ENCODE peak calls at places on chromosomes 16 and 17, in seven cellular contexts. A is ovary, S is PC-3, F is AG04450, V is cardiac fibroblast, B is fibroblast of villous mesenchyme, X is BJ. W is an unnamed sample.

GRCh38 chr17:72219136-72219823 is 98.5 kb downstream of the SOX9 start:
- DNase-seq in B (no peak), V (no peak), X (no peak), F (no peak), S (no peak), A (no peak), W (no peak)

GRCh38 chr17:3738562-3739295 is 15.0 kb downstream of the HASPIN start:
- DNase-seq in F (no peak), B (no peak), V (no peak), S (peak; percentile 43), X (no peak), A (no peak), W (no peak)

GRCh38 chr16:14545346-14545884 is 84.6 kb downstream of the PARN start:
- DNase-seq in V (no peak), S (no peak), X (no peak), A (no peak), F (no peak), B (peak; percentile 65), W (no peak)

GRCh38 chr17:56359518-56359917 is 206.2 kb downstream of the ANKFN1 start:
- DNase-seq in X (no peak), V (no peak), B (no peak), F (no peak), S (no peak), A (no peak), W (no peak)

GRCh38 chr17:5557485-5557884 is 26.8 kb downstream of the NLRP1 start:
- DNase-seq in F (peak; percentile 7), B (peak; percentile 38), S (peak; percentile 46), X (peak; percentile 65), V (peak; percentile 51), A (no peak), W (peak; percentile 18)

GRCh38 chr16:30060354-30061194 is 5.0 kb upstream of the ALDOA start:
- DNase-seq in F (no peak), X (no peak), V (no peak), S (no peak), B (peak; percentile 37), A (no peak), W (no peak)

GRCh38 chr17:7886227-7887037 is 2.2 kb upstream of the CHD3 start:
- DNase-seq in B (peak; percentile 33), X (no peak), A (peak; percentile 55), S (peak; percentile 25), V (peak; percentile 28), F (no peak), W (no peak)

GRCh38 chr17:1714488-1714979 is 4.4 kb upstream of the TLCD2 start:
- DNase-seq in F (peak; percentile 96), B (peak; percentile 98), V (peak; percentile 99), A (peak; percentile 99), X (peak; percentile 91), S (peak; percentile 93), W (peak; percentile 96)

GRCh38 chr16:15052747-15053476 is 3.0 kb downstream of the NTAN1 start:
- DNase-seq in F (no peak), X (no peak), A (no peak), S (no peak), V (no peak), B (no peak), W (no peak)

GRCh38 chr16:88789593-88789992 is 4.6 kb upstream of the PIEZO1 start:
- DNase-seq in X (no peak), S (no peak), V (no peak), B (no peak), F (no peak), A (no peak), W (no peak)

GRCh38 chr16:84367750-84368320 is 503 bp upstream of the ATP2C2 start:
- DNase-seq in X (no peak), A (no peak), F (no peak), V (no peak), S (no peak), B (no peak), W (no peak)

GRCh38 chr17:82230627-82231311 is 1.9 kb downstream of the SLC16A3 start:
- DNase-seq in V (peak; percentile 95), S (peak; percentile 85), B (peak; percentile 91), X (no peak), A (peak; percentile 87), F (no peak), W (peak; percentile 54)

GRCh38 chr16:67560827-67561342 is 1.4 kb upstream of the CTCF start:
- DNase-seq in F (no peak), S (peak; percentile 17), V (no peak), X (no peak), B (no peak), A (no peak), W (no peak)

GRCh38 chr16:20899503-20900298 is 457 bp downstream of the DCUN1D3 start:
- DNase-seq in X (no peak), B (no peak), S (no peak), F (no peak), A (no peak), V (no peak), W (no peak)

GRCh38 chr17:14760719-14761425 is 460.0 kb downstream of the HS3ST3B1 start:
- DNase-seq in A (no peak), S (no peak), F (no peak), V (no peak), B (no peak), X (no peak), W (no peak)

GRCh38 chr17:69575346-69575761 is 160.9 kb downstream of the MAP2K6 start:
- DNase-seq in S (peak; percentile 97), B (peak; percentile 93), X (peak; percentile 62), F (peak; percentile 48), A (no peak), V (peak; percentile 86), W (peak; percentile 98)

GRCh38 chr17:37124825-37125181 is 176.0 kb downstream of the AATF start:
- DNase-seq in V (no peak), F (no peak), B (no peak), X (no peak), S (no peak), A (no peak), W (no peak)

DNA sequence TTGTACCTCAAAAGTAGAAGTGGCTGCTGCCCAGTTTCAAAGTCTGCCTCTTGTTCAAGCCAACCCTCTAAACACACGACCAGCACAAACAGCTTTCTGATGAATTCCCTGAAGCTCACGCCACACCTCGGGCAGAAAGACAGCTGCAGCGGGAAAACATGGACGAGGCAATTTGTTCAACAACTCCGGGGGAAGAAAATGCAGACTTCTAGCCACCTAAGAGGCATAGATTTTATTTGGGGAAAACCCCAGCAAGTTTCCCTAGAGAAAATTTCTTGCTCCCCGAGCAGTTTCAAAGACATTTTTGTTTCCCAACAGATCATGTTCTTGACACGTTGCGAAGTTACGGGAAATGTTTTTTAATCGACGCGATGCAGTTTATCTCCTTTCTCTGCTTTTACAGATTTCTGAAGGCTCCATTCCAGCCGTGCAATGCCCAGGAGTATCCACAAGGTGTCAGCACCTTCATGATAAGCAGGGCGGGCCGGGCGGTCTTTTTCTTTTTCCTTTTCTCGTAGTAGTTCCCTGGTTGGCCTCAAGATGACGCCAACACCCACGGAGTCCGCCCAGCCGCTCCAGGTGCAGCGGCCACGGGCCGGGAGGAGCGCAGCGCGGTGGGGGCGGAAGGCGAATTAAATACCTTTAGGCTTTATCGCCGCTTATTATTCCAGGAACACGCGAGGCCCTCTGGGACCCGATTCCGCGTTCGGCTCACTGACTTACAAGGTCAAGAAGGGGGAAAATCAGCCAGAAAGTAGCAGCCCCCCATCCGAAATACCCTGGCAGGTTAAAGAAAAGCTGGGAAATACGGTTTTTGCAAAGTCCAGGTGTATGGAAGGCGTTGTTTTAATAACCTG is 2.9 kb upstream of the FOXC2 start:
- DNase-seq in A (peak; percentile 93), S (peak; percentile 90), X (no peak), V (peak; percentile 93), B (peak; percentile 93), F (peak; percentile 80), W (peak; percentile 86)
- H3K4me3 ChIP-seq in A (peak overlapping the region; percentile 9), S (peak overlapping the region; percentile 65), X (peak overlapping the region; percentile 26), V (peak overlapping the region; percentile 6), B (peak overlapping the region; percentile 46), F (peak overlapping the region; percentile 50), W (peak overlapping the region; percentile 28)

GRCh38 chr16:4477966-4478365 is 1.8 kb downstream of the HMOX2 start:
- DNase-seq in X (no peak), A (no peak), S (peak; percentile 46), F (no peak), V (peak; percentile 63), B (peak; percentile 44), W (no peak)
- TF ChIP-seq CTCF in X (peak; percentile 28), A (no peak), S (peak; percentile 22), F (peak; percentile 25), V (peak; percentile 18), B (peak; percentile 30), W (peak; percentile 36)

GRCh38 chr17:78316115-78316866 is 43.6 kb downstream of the SOCS3 start:
- DNase-seq in F (no peak), S (no peak), B (no peak), A (no peak), X (no peak), V (no peak), W (no peak)

GRCh38 chr17:78314683-78315354 is 45.1 kb downstream of the SOCS3 start:
- DNase-seq in X (no peak), A (no peak), S (no peak), F (no peak), B (no peak), V (no peak), W (no peak)

GRCh38 chr17:78316867-78317816 is 42.7 kb downstream of the SOCS3 start:
- DNase-seq in A (no peak), F (no peak), B (peak; percentile 45), S (peak; percentile 50), X (no peak), V (peak; percentile 56), W (no peak)

GRCh38 chr17:78315355-78316114 is 44.3 kb downstream of the SOCS3 start:
- DNase-seq in X (peak; percentile 80), A (peak; percentile 95), B (peak; percentile 90), F (peak; percentile 70), S (peak; percentile 99), V (peak; percentile 94), W (peak; percentile 86)

GRCh38 chr17:78313735-78314648 is 45.9 kb downstream of the SOCS3 start:
- DNase-seq in F (no peak), V (peak; percentile 86), B (peak; percentile 74), A (peak; percentile 82), X (no peak), S (peak; percentile 99), W (no peak)
- H3K4me3 ChIP-seq in F (peak overlapping the region; percentile 44), V (no peak overlapping the region), B (peak overlapping the region; percentile 35), A (peak overlapping the region; percentile 34), X (peak overlapping the region; percentile 34), S (peak overlapping the region; percentile 68), W (peak overlapping the region; percentile 20)

GRCh38 chr17:33785281-33785680 is 469.8 kb upstream of the CCL2 start:
- DNase-seq in B (no peak), X (no peak), V (no peak), A (no peak), F (no peak), S (no peak), W (no peak)

GRCh38 chr17:33776903-33777302 is 478.2 kb upstream of the CCL2 start:
- DNase-seq in F (no peak), V (no peak), A (no peak), S (no peak), X (no peak), B (no peak), W (no peak)

GRCh38 chr17:33777674-33778073 is 477.4 kb upstream of the CCL2 start:
- DNase-seq in V (no peak), B (no peak), F (no peak), S (no peak), X (no peak), A (no peak), W (no peak)

GRCh38 chr17:33778505-33779398 is 476.3 kb upstream of the CCL2 start:
- DNase-seq in B (peak; percentile 63), F (peak; percentile 45), X (peak; percentile 3), V (peak; percentile 76), A (peak; percentile 21), S (peak; percentile 49), W (peak; percentile 57)

DNA sequence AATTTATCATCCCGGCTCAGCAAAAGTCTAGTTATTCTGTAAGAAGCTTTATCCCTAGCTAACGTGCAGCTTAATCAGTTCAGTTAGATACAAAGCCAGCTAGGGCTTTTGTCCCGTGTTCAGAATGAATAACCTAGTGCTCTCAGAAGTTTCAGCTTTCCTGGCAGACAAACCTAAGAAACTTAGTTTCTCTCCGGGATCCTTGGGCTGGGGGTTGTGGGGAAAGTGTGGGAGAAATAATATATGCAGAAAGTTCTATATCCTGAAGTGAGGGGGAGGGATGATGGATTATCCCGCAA is 475.7 kb upstream of the CCL2 start:
- DNase-seq in S (no peak), F (no peak), X (no peak), A (no peak), V (no peak), B (no peak), W (no peak)
- TF ChIP-seq CTCF in S (peak; percentile 19), F (no peak), X (no peak), A (no peak), V (no peak), B (no peak), W (no peak)

W was measured in astrocyte of the cerebellum.